ENCODE peak calls at places on chromosomes 2 and 18, in four cellular contexts. O, H, W and S are unnamed samples.

GRCh38 chr2:10935953-10936942 is 24.5 kb downstream of the KCNF1 start:
- DNase-seq in H (peak), O (no peak), W (no peak), S (peak)

GRCh38 chr18:50659091-50660003 is 99.5 kb downstream of the MAPK4 start:
- DNase-seq in O (no peak), W (no peak), H (peak), S (no peak)

GRCh38 chr18:13218376-13219011 is at the start of gene LDLRAD4:
- DNase-seq in O (peak), H (no peak), W (no peak), S (no peak)

GRCh38 chr18:10197097-10197496 is 257.3 kb upstream of the APCDD1 start:
- DNase-seq in W (no peak), H (no peak), O (no peak), S (no peak)

GRCh38 chr2:201795608-201796477 is 10.5 kb upstream of the CDK15 start:
- DNase-seq in H (peak), W (no peak), O (no peak), S (peak)

GRCh38 chr2:161400076-161400475 is 16.0 kb upstream of the TBR1 start:
- DNase-seq in O (no peak), W (no peak), H (no peak), S (no peak)

GRCh38 chr2:71454221-71455010 is 1.1 kb downstream of the DYSF start:
- DNase-seq in O (peak), W (no peak), H (no peak), S (no peak)

GRCh38 chr2:204881519-204882111 is 336.3 kb downstream of the PARD3B start:
- DNase-seq in W (no peak), O (no peak), H (no peak), S (peak)

GRCh38 chr2:196607073-196607472 is 32.4 kb upstream of the CCDC150 start:
- DNase-seq in O (no peak), W (no peak), H (no peak), S (no peak)

GRCh38 chr2:6927186-6927585 is 10.0 kb downstream of the RNF144A start:
- DNase-seq in O (peak), W (no peak), H (no peak), S (no peak)

GRCh38 chr2:176079851-176080539 is 3.8 kb downstream of the EVX2 start:
- DNase-seq in W (no peak), H (no peak), O (peak), S (no peak)

GRCh38 chr2:6692061-6692460 is 173.6 kb downstream of the CMPK2 start:
- DNase-seq in W (no peak), H (no peak), O (no peak), S (no peak)

GRCh38 chr2:120261387-120262006 is 8.8 kb downstream of the RALB start:
- DNase-seq in H (no peak), O (no peak), W (peak), S (no peak)

GRCh38 chr18:46414863-46415262 is 242.2 kb downstream of the LOXHD1 start:
- DNase-seq in O (no peak), H (no peak), W (no peak), S (no peak)

GRCh38 chr18:44742741-44743311 is 62.1 kb downstream of the SETBP1 start:
- DNase-seq in W (no peak), H (no peak), O (no peak), S (no peak)

GRCh38 chr18:75280427-75281280 is 70.1 kb downstream of the TSHZ1 start:
- DNase-seq in H (no peak), O (peak), W (no peak), S (no peak)

GRCh38 chr2:56682397-56682760 is 498.6 kb downstream of the CCDC85A start:
- DNase-seq in H (no peak), O (no peak), W (no peak), S (no peak)

GRCh38 chr2:205996156-205996555 is 89.8 kb downstream of the INO80D start:
- DNase-seq in W (no peak), H (no peak), O (no peak), S (no peak)

GRCh38 chr2:107772380-107772779 is 54.3 kb upstream of the RGPD4 start:
- DNase-seq in O (no peak), H (no peak), W (no peak), S (no peak)

GRCh38 chr2:164371916-164372315 is 249.4 kb downstream of the GRB14 start:
- DNase-seq in O (no peak), H (no peak), W (no peak), S (no peak)

GRCh38 chr2:215288112-215288815 is 23.6 kb upstream of the ATIC start:
- DNase-seq in W (no peak), H (no peak), O (no peak), S (no peak)

GRCh38 chr2:155442755-155443372 is 744.4 kb downstream of the KCNJ3 start:
- DNase-seq in H (no peak), O (no peak), W (no peak), S (no peak)

GRCh38 chr2:127413782-127414743 is 4.2 kb upstream of the PROC start:
- DNase-seq in O (no peak), H (peak), W (no peak), S (no peak)

DNA sequence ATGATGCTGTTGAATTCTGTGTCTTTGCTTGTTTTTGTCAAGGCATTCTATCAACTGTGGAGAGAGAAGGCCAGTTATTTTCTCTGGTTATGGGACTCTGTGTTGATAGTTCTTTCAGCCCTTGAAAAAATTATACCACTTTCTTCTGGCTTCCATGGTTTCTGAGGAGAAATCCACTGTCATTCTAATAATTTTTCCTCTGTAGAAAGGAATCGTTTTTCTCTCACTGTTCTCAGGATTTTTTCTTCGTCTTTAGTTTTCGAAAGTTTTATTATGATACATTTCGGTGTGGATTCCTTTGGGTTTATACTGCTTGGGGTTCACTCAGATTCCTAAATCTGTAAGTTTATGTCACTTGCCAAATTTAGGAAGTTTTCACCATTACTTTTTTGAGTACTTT is 6.6 kb downstream of the GALNT1 start:
- DNase-seq in H (no peak), O (no peak), W (no peak), S (no peak)
- TF ChIP-seq YY1 in H (no peak), O (no peak), W (no peak), S (no peak)

GRCh38 chr2:30349691-30350090 is 97.4 kb upstream of the LCLAT1 start:
- DNase-seq in W (no peak), O (no peak), H (no peak), S (no peak)

GRCh38 chr2:30351941-30352340 is 95.1 kb upstream of the LCLAT1 start:
- DNase-seq in H (no peak), W (no peak), O (no peak), S (no peak)

GRCh38 chr2:30346475-30347169 is 100.4 kb upstream of the LCLAT1 start:
- DNase-seq in W (no peak), O (peak), H (no peak), S (no peak)

GRCh38 chr2:30351087-30351486 is 96.0 kb upstream of the LCLAT1 start:
- DNase-seq in O (no peak), W (no peak), H (no peak), S (no peak)

GRCh38 chr2:30348825-30349224 is 98.2 kb upstream of the LCLAT1 start:
- DNase-seq in H (no peak), W (no peak), O (no peak), S (no peak)
- TF ChIP-seq SUZ12 in H (no peak), W (no peak), O (no peak), S (no peak)

DNA sequence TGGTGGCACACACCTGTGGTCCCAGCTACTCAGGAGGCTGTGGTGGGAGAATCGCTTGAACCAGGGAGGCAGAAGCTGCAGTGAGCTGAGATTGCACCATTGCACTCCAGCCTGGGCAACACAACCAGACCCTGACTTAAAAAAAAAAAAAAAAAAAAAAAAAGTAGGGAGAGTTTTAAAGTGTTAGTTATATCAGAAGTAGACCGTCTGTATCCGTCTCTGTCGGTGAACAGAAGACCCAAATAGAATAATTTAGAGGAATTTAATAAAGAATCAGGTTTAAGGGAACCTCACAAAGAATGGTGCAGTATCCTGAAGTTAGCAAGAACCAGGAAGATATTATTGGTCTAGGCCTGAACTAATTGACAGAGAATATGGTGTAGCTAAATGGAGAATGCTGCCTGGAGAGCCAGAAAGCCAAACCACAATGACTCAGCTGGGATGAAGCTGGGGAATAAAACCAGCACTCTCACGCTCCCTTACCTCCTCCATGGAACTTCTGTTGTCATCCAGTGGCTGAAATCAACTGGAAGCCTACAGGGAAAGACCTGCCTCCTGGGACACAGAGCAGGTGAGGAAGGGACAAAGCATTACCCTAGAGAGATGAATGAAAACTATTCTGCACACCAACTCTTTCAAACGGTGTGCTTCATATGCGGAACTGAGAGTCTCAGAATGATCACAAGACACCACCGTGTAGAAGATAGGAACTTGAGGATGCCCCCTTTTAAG is 39.1 kb upstream of the PLEKHM3 start:
- DNase-seq in H (peak), W (peak), O (no peak), S (no peak)
- TF ChIP-seq YY1 in H (no peak), W (no peak), O (no peak), S (no peak)

GRCh38 chr2:237322564-237322963 is 91.4 kb downstream of the COL6A3 start:
- DNase-seq in O (peak), W (no peak), H (peak), S (no peak)
- TF ChIP-seq SUZ12 in O (no peak), W (no peak), H (no peak), S (no peak)